ENCODE peak calls at places on chromosomes 1 and 21, in ten cellular contexts. S is CD8-positive, alpha-beta T cell; K is foreskin fibroblast; U is heart right ventricle; N is neural crest cell; Q is B cell; O is GM12865; G is fibroblast of lung; L is AG04450; D is AG04449. B is an unnamed sample.

GRCh38 chr1:198837276-198838021 is 198.6 kb downstream of the PTPRC start:
- DNase-seq in N (no peak), K (no peak), D (no peak), S (no peak), O (peak; percentile 16), U (no peak), Q (no peak), G (no peak), L (no peak), B (no peak)

GRCh38 chr1:201790261-201790660 is 38.7 kb upstream of the IPO9 start:
- DNase-seq in O (no peak), D (no peak), L (no peak), K (peak; percentile 56), S (no peak), U (no peak), N (no peak), Q (no peak), G (peak; percentile 65), B (no peak)

GRCh38 chr1:185559684-185560310 is 174.4 kb upstream of the HMCN1 start:
- DNase-seq in Q (peak; percentile 57), S (peak; percentile 65), L (no peak), G (peak; percentile 52), D (no peak), N (no peak), U (peak; percentile 40), K (no peak), O (peak; percentile 92), B (no peak)

GRCh38 chr21:31117046-31117916 is 79.0 kb upstream of the KRTAP19-8 start:
- DNase-seq in N (no peak), O (no peak), L (peak; percentile 24), S (no peak), K (peak; percentile 53), D (peak; percentile 61), Q (no peak), U (no peak), G (peak; percentile 92), B (no peak)

GRCh38 chr1:19654386-19654785 is 10.3 kb downstream of the NBL1 start:
- DNase-seq in D (no peak), U (no peak), K (no peak), O (no peak), L (no peak), G (peak; percentile 50), N (no peak), Q (no peak), S (no peak), B (no peak)

GRCh38 chr1:5647226-5647625 is 345.0 kb downstream of the NPHP4 start:
- DNase-seq in U (no peak), D (no peak), N (no peak), G (no peak), O (no peak), Q (no peak), S (peak; percentile 40), L (no peak), K (no peak), B (no peak)

GRCh38 chr1:28934676-28935075 is 20.3 kb downstream of the EPB41 start:
- DNase-seq in K (no peak), N (no peak), L (no peak), U (no peak), Q (no peak), O (no peak), G (peak; percentile 17), D (no peak), S (no peak), B (no peak)

GRCh38 chr1:38451541-38451993 is 405.0 kb upstream of the POU3F1 start:
- DNase-seq in L (no peak), U (no peak), G (peak; percentile 88), K (no peak), D (peak; percentile 2), S (no peak), O (no peak), N (no peak), Q (no peak), B (no peak)

GRCh38 chr1:245365621-245366020 is 210.8 kb downstream of the KIF26B start:
- DNase-seq in L (no peak), Q (no peak), O (no peak), K (no peak), G (no peak), N (no peak), D (no peak), S (no peak), U (no peak), B (no peak)

GRCh38 chr1:68213843-68214242 is 18.5 kb downstream of the WLS start:
- DNase-seq in K (peak; percentile 80), G (no peak), O (no peak), Q (no peak), N (no peak), S (no peak), L (no peak), D (no peak), U (peak; percentile 73), B (no peak)

GRCh38 chr1:182742780-182743179 is 46.8 kb upstream of the NPL start:
- DNase-seq in N (no peak), G (no peak), O (no peak), K (no peak), D (no peak), L (no peak), S (no peak), U (no peak), Q (no peak), B (no peak)

GRCh38 chr1:11691302-11691914 is at the start of gene DRAXIN:
- DNase-seq in U (no peak), O (no peak), N (peak; percentile 58), K (no peak), S (no peak), G (peak; percentile 16), Q (no peak), L (no peak), D (no peak), B (no peak)

GRCh38 chr1:151472852-151473731 is 13.8 kb upstream of the POGZ start:
- DNase-seq in S (peak; percentile 66), D (no peak), O (peak; percentile 57), K (peak; percentile 39), G (peak; percentile 63), Q (peak; percentile 49), N (peak; percentile 39), U (peak; percentile 62), L (no peak), B (no peak)

GRCh38 chr1:91555074-91555730 is 54.6 kb downstream of the CDC7 start:
- DNase-seq in S (no peak), G (no peak), N (no peak), K (no peak), U (no peak), L (no peak), O (no peak), Q (no peak), D (no peak), B (no peak)
- TF ChIP-seq CTCF in S (no peak), G (no peak), N (no peak), K (no peak), U (no peak), L (peak; percentile 31), O (no peak), Q (no peak), D (peak; percentile 16), B (peak; percentile 51)

GRCh38 chr1:70745199-70745598 is 302.4 kb downstream of the PTGER3 start:
- DNase-seq in G (no peak), K (no peak), O (no peak), L (no peak), N (no peak), Q (no peak), D (no peak), U (no peak), S (no peak), B (no peak)
- TF ChIP-seq CTCF in G (peak; percentile 51), K (peak; percentile 23), O (peak; percentile 34), L (peak; percentile 45), N (peak; percentile 55), Q (no peak), D (peak; percentile 47), U (no peak), S (no peak), B (peak; percentile 52)

GRCh38 chr1:67213164-67213563 is 46.9 kb downstream of the IL23R start:
- DNase-seq in G (peak; percentile 14), K (no peak), N (no peak), U (no peak), D (no peak), O (peak; percentile 54), L (no peak), S (no peak), Q (no peak), B (no peak)
- TF ChIP-seq CTCF in G (peak; percentile 58), K (peak; percentile 63), N (peak; percentile 60), U (peak; percentile 38), D (peak; percentile 60), O (peak; percentile 54), L (peak; percentile 73), S (peak; percentile 31), Q (peak; percentile 48), B (peak; percentile 75)

GRCh38 chr1:115090956-115091355 is 1.7 kb upstream of the TSPAN2 start:
- DNase-seq in K (no peak), L (no peak), S (no peak), Q (no peak), N (no peak), G (no peak), D (no peak), U (no peak), O (no peak), B (no peak)

GRCh38 chr1:115088871-115089442 is 346 bp downstream of the TSPAN2 start:
- DNase-seq in N (peak; percentile 4), L (no peak), U (no peak), Q (no peak), D (no peak), G (no peak), S (no peak), K (no peak), O (no peak), B (no peak)

GRCh38 chr1:115088115-115088794 is 1.0 kb downstream of the TSPAN2 start:
- DNase-seq in L (no peak), O (no peak), S (no peak), G (no peak), Q (no peak), D (no peak), K (no peak), U (no peak), N (no peak), B (no peak)

GRCh38 chr1:115090547-115090946 is 1.2 kb upstream of the TSPAN2 start:
- DNase-seq in Q (no peak), O (no peak), K (no peak), G (peak; percentile 80), S (no peak), U (peak; percentile 44), L (no peak), D (no peak), N (no peak), B (no peak)

DNA sequence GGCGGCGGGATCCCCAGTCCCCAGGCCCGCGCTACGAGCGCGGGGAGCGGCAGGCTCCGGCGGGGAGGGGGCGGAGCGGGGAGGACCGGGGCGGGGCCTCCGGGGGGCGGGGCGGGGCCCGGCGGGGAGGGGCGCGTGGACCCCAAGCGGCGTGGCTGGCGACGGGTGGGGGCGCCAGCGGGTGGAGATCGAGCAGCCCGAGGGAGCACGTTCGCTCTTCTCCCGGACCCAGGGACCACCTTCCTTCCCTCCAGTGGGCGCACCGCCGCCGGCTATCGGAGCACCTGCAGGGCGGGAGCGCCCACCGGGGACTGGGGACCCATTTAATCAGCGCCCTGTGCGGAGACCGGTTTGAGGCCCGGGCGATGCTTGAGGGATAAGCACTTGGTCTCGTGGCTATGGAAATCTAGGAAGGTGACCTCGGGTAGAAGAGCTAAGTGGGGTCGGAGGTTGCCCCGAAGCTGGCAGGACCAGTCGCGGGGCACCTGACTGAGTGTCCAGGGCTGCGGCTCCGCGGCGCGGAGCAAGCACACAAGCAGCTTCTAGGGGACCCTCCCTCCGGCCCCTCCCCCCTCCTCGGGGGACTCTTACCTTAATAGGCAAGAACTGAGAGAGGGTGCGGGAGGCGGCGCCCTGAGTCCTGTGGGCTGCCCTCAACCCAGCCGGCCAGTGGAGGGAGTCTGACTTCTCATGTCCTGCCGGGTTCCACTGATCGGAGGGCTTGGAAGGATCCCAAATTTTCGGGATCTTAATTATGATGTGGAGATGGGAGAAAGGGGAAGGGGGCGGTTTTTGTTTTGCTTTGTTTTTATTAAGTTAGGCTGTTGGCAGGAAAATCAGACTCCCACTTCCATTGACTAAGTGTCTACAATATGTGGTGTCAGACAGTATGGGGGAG is at the start of gene TSPAN2:
- DNase-seq in D (no peak), N (peak; percentile 29), O (no peak), S (peak; percentile 69), Q (peak; percentile 53), U (peak; percentile 86), L (peak; percentile 20), G (peak; percentile 83), K (no peak), B (peak; percentile 98)
- TF ChIP-seq CTCF in D (peak; percentile 48), N (peak; percentile 39), O (no peak), S (no peak), Q (no peak), U (peak; percentile 53), L (peak; percentile 46), G (peak; percentile 42), K (peak; percentile 35), B (peak; percentile 67)